ENCODE peak calls at places on chromosome 9, in nine cellular contexts. N is GM13976; J is pancreas; Y is heart left ventricle; Z is cardiac muscle cell; R is fibroblast of the aortic adventitia; L is activated CD8-positive, alpha-beta T cell treated with anti-CD3 and anti-CD28 coated beads for 36 hours; Q is IMR-90; S is OCI-LY7. A is an unnamed sample.

GRCh38 chr9:68619056-68619455 is 78.4 kb upstream of the TMEM252 start:
- DNase-seq in L (no peak), S (no peak), N (no peak), J (no peak), Q (no peak), R (no peak), Y (no peak), Z (no peak), A (no peak)

GRCh38 chr9:105399117-105399516 is 48.7 kb upstream of the FSD1L start:
- DNase-seq in Y (no peak), Z (peak), R (no peak), L (no peak), J (no peak), S (no peak), N (no peak), Q (no peak), A (no peak)

GRCh38 chr9:81083821-81084512 is 605.4 kb downstream of the TLE1 start:
- DNase-seq in L (no peak), J (no peak), Z (no peak), Q (peak), S (no peak), N (no peak), Y (no peak), R (peak), A (no peak)

GRCh38 chr9:132008184-132008781 is 71.4 kb downstream of the MED27 start:
- DNase-seq in Z (no peak), S (no peak), R (peak), Q (peak), Y (no peak), N (no peak), J (no peak), L (no peak), A (no peak)

GRCh38 chr9:83959061-83959460 is 21.0 kb downstream of the HNRNPK start:
- DNase-seq in Y (no peak), N (no peak), Q (peak), Z (no peak), L (no peak), J (no peak), R (peak), S (no peak), A (no peak)

GRCh38 chr9:131676431-131676972 is 63.4 kb downstream of the RAPGEF1 start:
- DNase-seq in R (no peak), J (no peak), Z (no peak), Y (no peak), N (no peak), S (peak), L (peak), Q (no peak), A (no peak)

GRCh38 chr9:34996181-34996904 is 6.8 kb downstream of the DNAJB5 start:
- DNase-seq in S (no peak), J (no peak), Q (no peak), Y (no peak), Z (no peak), L (no peak), N (peak), R (no peak), A (no peak)

GRCh38 chr9:128553695-128554094 is 1.3 kb downstream of the SPTAN1 start:
- DNase-seq in L (no peak), Z (no peak), S (peak), N (no peak), J (no peak), Q (peak), Y (no peak), R (peak), A (no peak)

GRCh38 chr9:135907446-135908333 is at the start of gene CAMSAP1:
- DNase-seq in J (peak), Y (peak), Q (peak), S (peak), Z (peak), L (peak), R (peak), N (peak), A (peak)

GRCh38 chr9:38018964-38019602 is 49.9 kb downstream of the SHB start:
- DNase-seq in Z (peak), R (peak), J (peak), L (no peak), N (no peak), S (no peak), Y (peak), Q (peak), A (no peak)

GRCh38 chr9:27125936-27126335 is 16.9 kb downstream of the TEK start:
- DNase-seq in L (no peak), Q (peak), R (peak), S (no peak), N (no peak), Z (no peak), J (no peak), Y (no peak), A (no peak)

GRCh38 chr9:70110194-70111041 is 66.8 kb downstream of the MAMDC2 start:
- DNase-seq in S (no peak), Z (no peak), L (peak), Y (no peak), Q (peak), N (no peak), J (no peak), R (peak), A (no peak)

GRCh38 chr9:621199-621860 is 220.2 kb upstream of the DMRT1 start:
- DNase-seq in L (no peak), S (no peak), Y (no peak), N (no peak), Q (no peak), J (no peak), Z (no peak), R (peak), A (no peak)

GRCh38 chr9:91451431-91452270 is 28.0 kb upstream of the NFIL3 start:
- DNase-seq in S (no peak), L (no peak), J (no peak), R (peak), Y (no peak), Z (no peak), Q (peak), N (no peak), A (no peak)

GRCh38 chr9:111896942-111897830 is 572 bp downstream of the UGCG start:
- DNase-seq in Y (peak), Z (peak), S (no peak), N (peak), L (peak), Q (no peak), R (peak), J (peak), A (peak)
- TF ChIP-seq CTCF in Y (peak), Z (peak), S (no peak), N (peak), L (no peak), Q (peak), R (no peak), J (no peak), A (no peak)

DNA sequence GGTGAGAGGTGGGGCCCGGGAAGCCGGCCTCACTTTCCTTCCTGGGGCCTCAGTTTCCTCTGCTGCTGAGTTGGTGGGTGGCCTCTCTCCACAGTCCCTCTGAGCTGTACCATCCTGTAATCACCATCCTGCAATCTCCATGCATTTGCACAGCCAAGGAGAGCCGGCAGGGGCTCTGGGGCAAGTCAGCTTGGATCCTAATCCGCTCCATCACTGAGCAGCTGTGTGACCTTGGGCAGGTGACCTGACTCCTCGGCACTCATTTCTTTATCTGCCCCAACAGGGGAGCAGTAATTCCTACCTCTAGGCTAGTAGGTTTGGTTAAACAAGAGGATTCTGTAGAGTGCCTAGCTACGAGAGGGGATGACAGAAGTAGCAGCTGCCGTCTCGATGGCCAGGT is 88.2 kb upstream of the ZNF618 start:
- DNase-seq in J (no peak), R (no peak), Q (no peak), L (no peak), Y (no peak), Z (no peak), S (no peak), N (no peak), A (no peak)
- TF ChIP-seq CTCF in J (no peak), R (no peak), Q (no peak), L (no peak), Y (no peak), Z (no peak), S (no peak), N (no peak), A (no peak)

DNA sequence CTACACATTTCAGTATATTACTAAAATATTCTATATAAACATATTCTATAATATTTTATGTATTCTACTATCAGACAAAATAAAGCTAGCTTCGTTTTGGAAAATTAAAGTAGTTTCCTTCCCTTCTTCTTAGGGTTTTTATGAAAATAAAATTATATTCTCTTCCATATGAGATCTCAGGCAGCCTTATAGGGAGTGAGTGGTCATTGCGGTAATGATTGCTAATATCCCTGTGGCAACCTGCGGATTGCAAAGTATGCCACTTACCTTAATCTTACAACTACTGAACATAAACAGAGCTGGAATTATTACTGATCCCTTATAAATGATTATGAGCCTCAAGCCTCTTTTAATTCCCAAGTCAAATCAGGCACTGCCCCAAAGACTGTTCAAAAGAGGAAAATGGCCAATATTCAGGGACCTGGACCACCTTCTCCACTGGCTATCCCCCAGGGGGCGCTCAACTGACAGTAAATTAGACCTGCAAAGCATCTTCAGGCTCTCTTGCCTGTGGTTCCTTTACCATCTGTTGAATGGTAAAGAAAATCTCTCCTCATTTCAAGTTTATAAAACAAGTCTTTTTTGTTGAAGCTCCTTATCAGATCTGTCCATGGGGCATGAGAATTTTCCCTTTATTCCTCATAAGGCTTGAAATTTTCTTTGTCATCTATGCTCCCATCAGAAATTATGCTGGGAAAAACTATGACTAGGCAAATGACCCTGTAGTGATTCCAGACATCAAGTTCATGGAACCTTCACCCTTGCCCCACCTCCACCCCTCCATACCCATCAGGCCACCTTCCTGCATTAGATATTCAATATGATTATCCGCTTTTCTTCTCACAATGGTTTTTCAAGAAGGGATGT is 163.9 kb downstream of the CEMIP2 start:
- DNase-seq in L (peak), R (peak), N (peak), J (peak), Z (peak), Q (peak), S (peak), Y (peak), A (peak)
- TF ChIP-seq CTCF in L (peak), R (peak), N (peak), J (peak), Z (peak), Q (peak), S (peak), Y (peak), A (peak)

GRCh38 chr9:99255651-99256050 is 33.6 kb downstream of the SEC61B start:
- DNase-seq in L (no peak), S (no peak), J (no peak), R (no peak), Z (no peak), Q (no peak), Y (no peak), N (no peak), A (no peak)

GRCh38 chr9:99251157-99251556 is 29.1 kb downstream of the SEC61B start:
- DNase-seq in N (no peak), R (no peak), Q (no peak), J (no peak), Z (no peak), L (no peak), Y (no peak), S (no peak), A (no peak)

GRCh38 chr9:99257723-99258364 is 35.8 kb downstream of the SEC61B start:
- DNase-seq in R (no peak), J (no peak), Y (no peak), Q (no peak), S (no peak), Z (no peak), L (no peak), N (no peak), A (no peak)

GRCh38 chr9:99253134-99253533 is 31.1 kb downstream of the SEC61B start:
- DNase-seq in L (peak), J (no peak), Z (no peak), S (no peak), N (no peak), Q (no peak), R (no peak), Y (no peak), A (no peak)

DNA sequence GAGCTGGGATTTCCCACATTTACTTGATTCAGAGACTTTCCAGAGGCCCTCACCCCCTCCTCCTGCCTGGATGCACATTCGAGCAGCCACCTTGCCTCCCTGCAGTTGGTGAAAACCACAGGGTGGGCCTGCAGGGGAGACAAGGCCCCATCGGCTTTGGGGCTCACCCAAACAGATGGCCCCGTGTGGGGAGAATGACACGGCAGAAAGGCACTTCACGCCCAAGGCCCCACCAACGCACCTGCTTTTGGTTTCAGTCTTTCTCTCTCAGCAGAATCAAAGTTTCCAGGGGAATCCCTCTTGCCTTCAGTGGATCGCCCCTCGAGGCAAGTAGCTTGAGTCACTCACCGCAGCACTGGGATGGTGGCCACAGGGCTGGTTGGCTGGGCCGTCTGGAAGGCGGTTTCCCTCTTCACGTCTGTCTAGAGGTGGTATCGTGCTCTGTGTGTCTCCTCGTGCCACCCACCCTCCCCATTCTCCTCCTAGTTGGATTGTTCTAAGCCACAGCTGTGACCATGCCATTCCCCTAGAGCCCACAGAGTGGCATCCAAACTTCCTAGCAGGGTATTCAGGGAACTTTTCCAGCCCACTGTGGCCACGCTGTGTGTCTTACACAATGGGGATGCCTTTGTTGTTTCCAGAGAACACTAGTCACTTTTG is 31.8 kb downstream of the SEC61B start:
- DNase-seq in S (peak), Y (no peak), R (no peak), Z (no peak), L (peak), Q (no peak), J (no peak), N (peak), A (no peak)
- TF ChIP-seq CTCF in S (no peak), Y (no peak), R (no peak), Z (no peak), L (no peak), Q (no peak), J (no peak), N (no peak), A (no peak)

GRCh38 chr9:87260171-87260570 is 237.5 kb upstream of the DAPK1 start:
- DNase-seq in Q (no peak), S (no peak), L (no peak), Y (no peak), N (no peak), R (no peak), Z (no peak), J (no peak), A (no peak)

GRCh38 chr9:87256973-87257372 is 240.7 kb upstream of the DAPK1 start:
- DNase-seq in L (no peak), R (no peak), Q (peak), N (no peak), Z (no peak), S (no peak), J (no peak), Y (no peak), A (no peak)

GRCh38 chr9:87255437-87256155 is 242.1 kb upstream of the DAPK1 start:
- DNase-seq in R (peak), J (no peak), S (no peak), N (no peak), L (no peak), Z (peak), Q (peak), Y (no peak), A (no peak)

GRCh38 chr9:87263291-87263690 is 234.4 kb upstream of the DAPK1 start:
- DNase-seq in J (peak), L (no peak), Z (no peak), N (no peak), R (no peak), Q (no peak), Y (no peak), S (no peak), A (no peak)

GRCh38 chr9:87259543-87259942 is 238.1 kb upstream of the DAPK1 start:
- DNase-seq in J (no peak), Z (no peak), Y (no peak), L (no peak), S (no peak), Q (no peak), N (peak), R (peak), A (no peak)
- TF ChIP-seq CTCF in J (no peak), Z (no peak), Y (no peak), L (no peak), S (no peak), Q (no peak), N (no peak), R (no peak), A (no peak)

GRCh38 chr9:88387733-88388202 is 476 bp upstream of the SPIN1 start:
- DNase-seq in Z (peak), Q (peak), S (no peak), N (no peak), L (no peak), J (no peak), R (peak), Y (peak), A (peak)
- TF ChIP-seq CTCF in Z (no peak), Q (no peak), S (no peak), N (no peak), L (no peak), J (no peak), R (no peak), Y (no peak), A (no peak)

GRCh38 chr9:92706218-92706940 is 36.4 kb upstream of the IPPK start:
- DNase-seq in J (no peak), Q (no peak), Y (no peak), R (no peak), Z (peak), N (peak), S (peak), L (peak), A (no peak)
- TF ChIP-seq CTCF in J (no peak), Q (peak), Y (peak), R (peak), Z (peak), N (peak), S (peak), L (peak), A (peak)